ENCODE peak calls at places on chromosomes 5 and 9, in nine cellular contexts. I, R, T, L, Q, W, H, X and M are unnamed samples.

GRCh38 chr9:131701789-131702337 is 38.0 kb downstream of the RAPGEF1 start:
- DNase-seq in I (no peak), R (no peak), T (no peak), L (no peak), Q (no peak), W (no peak), H (no peak), X (no peak), M (no peak)

GRCh38 chr5:142134333-142135010 is 25.9 kb downstream of the NDFIP1 start:
- DNase-seq in I (no peak), R (no peak), T (no peak), L (no peak), Q (no peak), W (no peak), H (no peak), X (no peak), M (no peak)

GRCh38 chr9:79946718-79947117 is 375.0 kb downstream of the TLE4 start:
- DNase-seq in I (no peak), R (peak), T (no peak), L (no peak), Q (no peak), W (no peak), H (no peak), X (no peak), M (no peak)

GRCh38 chr5:176365663-176366574 is 632 bp downstream of the ARL10 start:
- DNase-seq in I (no peak), R (peak), T (peak), L (no peak), Q (peak), W (no peak), H (peak), X (peak), M (peak)

GRCh38 chr9:89992326-89993208 is 387.8 kb downstream of the GADD45G start:
- DNase-seq in I (no peak), R (no peak), T (no peak), L (no peak), Q (no peak), W (no peak), H (no peak), X (no peak), M (no peak)

GRCh38 chr5:53991942-53992341 is 318.4 kb downstream of the ARL15 start:
- DNase-seq in I (no peak), R (no peak), T (no peak), L (no peak), Q (no peak), W (peak), H (no peak), X (no peak), M (no peak)

GRCh38 chr5:60830581-60831127 is 13.4 kb downstream of the ELOVL7 start:
- DNase-seq in I (no peak), R (no peak), T (no peak), L (no peak), Q (no peak), W (no peak), H (no peak), X (no peak), M (no peak)

GRCh38 chr5:140382866-140383265 is 18.8 kb upstream of the ANKHD1 start:
- DNase-seq in I (no peak), R (no peak), T (no peak), L (no peak), Q (no peak), W (no peak), H (no peak), X (no peak), M (no peak)

GRCh38 chr9:696332-697090 is 145.0 kb upstream of the DMRT1 start:
- DNase-seq in I (no peak), R (peak), T (no peak), L (no peak), Q (no peak), W (no peak), H (no peak), X (peak), M (peak)